ENCODE peak calls at places on chromosomes 3 and 15, in eight cellular contexts. X is upper lobe of right lung, U is AG04450, Y is GM12865, C is body of pancreas, Q is esophagus squamous epithelium, H is stomach, S is uterus. A is an unnamed sample.

GRCh38 chr3:57709559-57709958 is 16.7 kb upstream of the DENND6A start:
- DNase-seq in X (no peak), U (no peak), Y (no peak), C (no peak), Q (no peak), H (peak), S (no peak), A (peak)

GRCh38 chr3:177013681-177014280 is 183.5 kb downstream of the TBL1XR1 start:
- DNase-seq in X (no peak), U (no peak), Y (no peak), C (no peak), Q (no peak), H (no peak), S (no peak), A (no peak)

GRCh38 chr3:87792532-87793321 is 266.1 kb downstream of the CGGBP1 start:
- DNase-seq in X (peak), U (no peak), Y (no peak), C (peak), Q (no peak), H (no peak), S (no peak), A (no peak)

GRCh38 chr3:48435774-48436476 is 4.0 kb downstream of the CCDC51 start:
- DNase-seq in X (peak), U (peak), Y (peak), C (peak), Q (no peak), H (peak), S (peak), A (peak)

GRCh38 chr3:100746056-100746455 is 36.8 kb downstream of the TFG start:
- DNase-seq in X (no peak), U (no peak), Y (no peak), C (no peak), Q (no peak), H (no peak), S (no peak), A (no peak)

GRCh38 chr3:149449799-149450198 is 24.7 kb upstream of the TM4SF4 start:
- DNase-seq in X (no peak), U (no peak), Y (no peak), C (no peak), Q (no peak), H (no peak), S (no peak), A (no peak)

GRCh38 chr3:160401301-160402095 is 2.0 kb downstream of the SMC4 start:
- DNase-seq in X (no peak), U (peak), Y (peak), C (no peak), Q (no peak), H (peak), S (no peak), A (peak)

GRCh38 chr15:53448215-53449001 is 311.1 kb downstream of the WDR72 start:
- DNase-seq in X (no peak), U (no peak), Y (no peak), C (peak), Q (no peak), H (no peak), S (no peak), A (no peak)

GRCh38 chr3:129445472-129445871 is 5.4 kb downstream of the IFT122 start:
- DNase-seq in X (no peak), U (no peak), Y (no peak), C (peak), Q (no peak), H (no peak), S (no peak), A (no peak)

GRCh38 chr3:51031666-51032065 is 353.4 kb upstream of the MANF start:
- DNase-seq in X (no peak), U (no peak), Y (no peak), C (no peak), Q (no peak), H (no peak), S (no peak), A (no peak)

GRCh38 chr3:104632947-104633346 is 733.8 kb upstream of the ALCAM start:
- DNase-seq in X (no peak), U (no peak), Y (no peak), C (no peak), Q (no peak), H (no peak), S (no peak), A (no peak)

GRCh38 chr3:3801510-3801841 is 2.2 kb downstream of the LRRN1 start:
- DNase-seq in X (no peak), U (no peak), Y (no peak), C (no peak), Q (no peak), H (no peak), S (no peak), A (no peak)

GRCh38 chr15:73677146-73677607 is 7.0 kb upstream of the CD276 start:
- DNase-seq in X (no peak), U (no peak), Y (peak), C (peak), Q (no peak), H (peak), S (peak), A (peak)

GRCh38 chr15:100861511-100861991 is 18.1 kb upstream of the ALDH1A3 start:
- DNase-seq in X (no peak), U (no peak), Y (no peak), C (no peak), Q (no peak), H (no peak), S (no peak), A (no peak)

GRCh38 chr3:141021261-141021660 is 29.9 kb upstream of the SPSB4 start:
- DNase-seq in X (no peak), U (no peak), Y (no peak), C (no peak), Q (no peak), H (no peak), S (no peak), A (no peak)

GRCh38 chr15:61393949-61394348 is 164.8 kb upstream of the RORA start:
- DNase-seq in X (no peak), U (no peak), Y (peak), C (no peak), Q (no peak), H (no peak), S (no peak), A (no peak)

GRCh38 chr15:101322849-101323477 is 27.9 kb upstream of the SNRPA1 start:
- DNase-seq in X (no peak), U (no peak), Y (no peak), C (no peak), Q (no peak), H (no peak), S (no peak), A (no peak)

GRCh38 chr3:15708882-15709677 is 88.7 kb downstream of the ANKRD28 start:
- DNase-seq in X (no peak), U (no peak), Y (no peak), C (no peak), Q (no peak), H (no peak), S (no peak), A (peak)

GRCh38 chr3:18389108-18389733 is 35.9 kb downstream of the SATB1 start:
- DNase-seq in X (no peak), U (no peak), Y (peak), C (peak), Q (no peak), H (no peak), S (no peak), A (peak)

DNA sequence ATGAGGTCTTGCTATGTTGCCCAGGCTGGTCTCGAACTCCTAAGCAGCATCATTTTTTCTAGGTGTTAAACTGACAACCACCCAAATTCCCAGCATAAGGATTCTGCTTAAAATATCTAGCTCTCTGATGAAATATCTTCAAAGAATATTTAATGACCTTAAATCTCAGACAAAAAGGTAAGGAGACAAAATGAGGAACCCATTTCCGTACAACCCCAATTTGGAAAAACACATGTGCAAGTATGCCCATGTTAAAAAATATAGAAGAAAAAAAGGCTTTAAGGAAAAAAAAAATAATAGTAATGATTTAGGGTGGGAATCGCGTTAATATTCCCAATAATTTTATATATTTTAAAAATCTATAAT is 1.4 kb upstream of the SACM1L start:
- DNase-seq in X (no peak), U (no peak), Y (no peak), C (no peak), Q (no peak), H (no peak), S (no peak), A (no peak)
- H3K4me3 ChIP-seq in X (peak), U (peak), Y (peak), C (no peak), Q (peak), H (peak), S (peak), A (peak)

GRCh38 chr3:65560133-65560532 is 478.6 kb downstream of the MAGI1 start:
- DNase-seq in X (no peak), U (no peak), Y (no peak), C (no peak), Q (no peak), H (no peak), S (no peak), A (no peak)

GRCh38 chr3:65557915-65558564 is 480.7 kb downstream of the MAGI1 start:
- DNase-seq in X (no peak), U (no peak), Y (no peak), C (no peak), Q (no peak), H (no peak), S (no peak), A (no peak)

GRCh38 chr3:65558821-65559220 is 479.9 kb downstream of the MAGI1 start:
- DNase-seq in X (no peak), U (no peak), Y (no peak), C (no peak), Q (no peak), H (no peak), S (no peak), A (no peak)

GRCh38 chr3:65560901-65561300 is 477.8 kb downstream of the MAGI1 start:
- DNase-seq in X (no peak), U (no peak), Y (no peak), C (no peak), Q (no peak), H (no peak), S (no peak), A (no peak)

GRCh38 chr3:65559643-65560042 is 479.1 kb downstream of the MAGI1 start:
- DNase-seq in X (no peak), U (no peak), Y (no peak), C (no peak), Q (no peak), H (no peak), S (no peak), A (no peak)
- TF ChIP-seq CTCF in X (no peak), U (no peak), Y (no peak), C (no peak), Q (no peak), H (no peak), S (no peak), A (no peak)

GRCh38 chr3:40505599-40506462 is at the start of gene ZNF620:
- DNase-seq in X (peak), U (no peak), Y (peak), C (peak), Q (no peak), H (peak), S (peak), A (peak)

GRCh38 chr3:40499952-40500351 is 5.9 kb upstream of the ZNF620 start:
- DNase-seq in X (no peak), U (no peak), Y (no peak), C (no peak), Q (no peak), H (no peak), S (no peak), A (no peak)

GRCh38 chr3:40504636-40505430 is 1.0 kb upstream of the ZNF620 start:
- DNase-seq in X (no peak), U (peak), Y (no peak), C (peak), Q (no peak), H (no peak), S (no peak), A (peak)
- H3K4me3 ChIP-seq in X (peak), U (no peak), Y (no peak), C (peak), Q (peak), H (peak), S (no peak), A (no peak)

GRCh38 chr15:57969355-57969754 is 96.2 kb downstream of the ALDH1A2 start:
- DNase-seq in X (no peak), U (no peak), Y (no peak), C (no peak), Q (no peak), H (no peak), S (no peak), A (peak)
- TF ChIP-seq CTCF in X (no peak), U (no peak), Y (no peak), C (peak), Q (no peak), H (no peak), S (peak), A (peak)

DNA sequence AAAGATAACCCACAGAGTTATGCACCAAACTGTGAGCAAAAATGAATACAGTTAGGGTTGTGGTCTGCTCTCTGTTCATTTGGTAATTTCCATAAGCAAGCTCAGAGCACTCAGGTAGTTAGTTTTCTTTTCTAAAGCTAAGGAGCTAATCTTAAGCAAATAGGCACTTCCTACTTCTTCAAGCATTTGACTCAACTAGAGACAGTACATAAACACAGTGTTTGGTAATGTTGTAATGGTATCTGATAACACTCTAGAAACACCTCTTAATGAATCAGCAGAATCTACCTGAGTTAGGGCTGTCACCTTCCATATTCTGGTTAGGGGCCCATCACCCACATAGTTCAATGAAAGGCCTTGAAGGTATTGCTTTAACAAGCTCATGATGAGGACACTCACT is 83.1 kb downstream of the PLCH1 start:
- DNase-seq in X (no peak), U (no peak), Y (no peak), C (no peak), Q (no peak), H (no peak), S (no peak), A (no peak)
- H3K4me3 ChIP-seq in X (no peak), U (no peak), Y (no peak), C (no peak), Q (no peak), H (no peak), S (no peak), A (no peak)

GRCh38 chr3:124620600-124621063 is 109.6 kb upstream of the UMPS start:
- DNase-seq in X (no peak), U (no peak), Y (peak), C (peak), Q (no peak), H (peak), S (no peak), A (peak)
- TF ChIP-seq CTCF in X (no peak), U (no peak), Y (no peak), C (peak), Q (no peak), H (no peak), S (no peak), A (peak)

DNA sequence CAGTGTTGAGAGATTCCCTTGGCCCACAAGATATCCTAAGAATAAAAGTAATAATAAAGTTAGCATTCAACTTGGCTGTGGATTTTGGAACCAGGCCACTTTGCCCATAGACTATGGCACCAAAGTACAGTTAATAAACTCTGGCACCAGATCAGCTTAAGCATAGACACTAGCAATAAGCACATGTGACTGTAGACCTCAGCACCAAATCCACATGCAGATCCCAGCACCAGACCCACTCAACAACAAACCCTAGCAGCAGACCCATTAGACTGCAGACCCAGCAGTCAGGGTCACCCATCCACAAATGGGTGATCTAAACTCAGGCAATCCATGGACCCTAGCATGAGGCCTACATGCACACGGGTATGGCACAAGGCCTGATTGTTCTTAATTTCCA is 384.8 kb upstream of the CADM2 start:
- DNase-seq in X (no peak), U (no peak), Y (no peak), C (no peak), Q (no peak), H (no peak), S (no peak), A (no peak)
- H3K4me3 ChIP-seq in X (no peak), U (no peak), Y (no peak), C (no peak), Q (no peak), H (no peak), S (no peak), A (no peak)

GRCh38 chr3:61564405-61565059 is 3.2 kb downstream of the PTPRG start:
- DNase-seq in X (peak), U (peak), Y (peak), C (peak), Q (no peak), H (peak), S (peak), A (peak)
- TF ChIP-seq CTCF in X (peak), U (peak), Y (peak), C (peak), Q (peak), H (peak), S (peak), A (peak)

DNA sequence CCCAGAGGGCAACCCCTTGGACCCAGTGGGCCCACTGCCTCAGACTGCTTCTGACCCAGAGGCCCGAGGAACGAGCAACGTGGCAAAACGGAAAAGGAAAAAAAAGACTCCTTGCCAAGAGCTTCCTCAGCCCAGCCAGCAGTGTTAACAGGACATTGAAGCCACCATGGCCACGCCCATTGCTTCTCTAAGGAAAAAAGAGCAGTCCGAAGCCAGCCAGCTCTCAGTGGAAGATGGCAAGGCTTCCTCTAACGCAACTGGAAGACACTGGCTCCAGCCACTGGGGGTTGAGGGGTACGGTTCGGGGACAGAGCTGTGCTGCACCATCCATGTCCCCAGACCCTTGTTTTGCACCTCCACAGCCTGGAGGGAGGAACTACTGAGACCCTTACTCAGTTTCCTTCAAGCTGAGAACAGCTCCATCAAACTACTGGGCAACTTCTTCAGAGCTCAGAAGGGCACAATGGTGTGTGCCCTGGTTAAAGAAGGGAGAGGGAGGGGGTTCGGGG is 10.7 kb downstream of the BMF start:
- DNase-seq in X (peak), U (no peak), Y (peak), C (peak), Q (no peak), H (peak), S (peak), A (no peak)
- H3K4me3 ChIP-seq in X (no peak), U (no peak), Y (peak), C (no peak), Q (no peak), H (no peak), S (no peak), A (no peak)

DNA sequence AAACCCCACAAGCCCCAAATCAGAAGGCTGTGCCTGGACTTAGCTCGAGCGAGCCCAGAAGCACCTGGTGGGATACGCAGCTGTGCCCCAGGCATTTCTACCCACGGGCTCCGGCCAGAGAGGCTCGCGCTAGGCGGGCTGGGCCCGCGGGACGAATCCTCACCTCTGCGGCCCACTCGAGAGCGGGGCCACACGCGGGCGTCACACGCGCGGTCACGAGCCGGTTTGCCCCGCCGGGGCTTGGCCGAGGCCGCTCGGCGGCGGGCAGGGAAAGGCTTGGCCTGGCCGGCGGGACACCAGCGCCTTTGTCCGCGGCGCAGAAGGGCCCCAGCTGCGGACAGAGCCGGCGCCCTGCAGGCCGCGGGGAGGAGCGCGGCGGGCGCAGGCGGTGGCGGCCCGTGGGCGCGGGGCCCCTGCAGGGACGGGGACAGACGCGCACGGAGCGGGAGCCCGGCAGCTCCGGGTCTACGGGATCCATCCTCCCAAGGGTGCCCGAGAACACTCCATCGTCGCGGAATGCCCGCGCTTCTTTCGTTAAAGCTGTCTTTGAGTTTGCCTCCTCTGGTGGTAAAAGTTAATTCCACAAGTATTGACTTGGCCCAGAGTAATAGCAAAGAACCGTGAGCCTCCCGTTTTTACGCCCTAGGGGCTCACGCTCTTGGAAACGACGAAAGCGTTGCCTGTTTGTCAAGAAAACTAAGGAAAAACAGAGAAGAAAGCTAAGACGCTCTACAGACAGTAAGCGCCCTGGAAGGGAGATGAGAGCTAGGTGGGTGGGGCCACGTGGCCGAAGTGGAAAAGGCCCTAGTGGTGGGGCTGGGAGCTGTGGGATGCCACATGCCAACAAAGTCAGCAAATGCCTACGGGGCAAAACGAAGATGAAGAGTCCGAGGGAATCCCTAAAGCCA is 26.4 kb downstream of the TYRO3 start:
- DNase-seq in X (peak), U (no peak), Y (no peak), C (peak), Q (no peak), H (peak), S (peak), A (peak)
- TF ChIP-seq CTCF in X (no peak), U (peak), Y (no peak), C (peak), Q (no peak), H (peak), S (peak), A (peak)

A was measured in fibroblast of pulmonary artery.